ENCODE peak calls at places on chromosomes 16 and 17, in seven cellular contexts. V, Z, B, A, J, Q and K are unnamed samples.

GRCh38 chr16:2236362-2237075 is at the start of gene DNASE1L2:
- DNase-seq in B (peak; percentile 80), Q (no peak), A (no peak), J (no peak), Z (no peak), V (no peak), K (no peak)

GRCh38 chr16:85570213-85570734 is 42.8 kb upstream of the GSE1 start:
- DNase-seq in B (no peak), Z (no peak), Q (no peak), V (no peak), J (no peak), A (no peak), K (no peak)

GRCh38 chr17:19398301-19399181 is 11.6 kb upstream of the MFAP4 start:
- DNase-seq in J (peak; percentile 33), A (no peak), Q (no peak), B (no peak), V (no peak), Z (peak; percentile 63), K (no peak)

GRCh38 chr16:85552980-85553435 is 60.1 kb upstream of the GSE1 start:
- DNase-seq in B (peak; percentile 95), A (no peak), V (no peak), Q (no peak), J (no peak), Z (no peak), K (no peak)

GRCh38 chr16:21619765-21620462 is 20.5 kb downstream of the METTL9 start:
- DNase-seq in V (no peak), J (no peak), B (no peak), A (no peak), Q (no peak), Z (no peak), K (no peak)

GRCh38 chr17:37117743-37118142 is 169.0 kb downstream of the AATF start:
- DNase-seq in V (no peak), Q (no peak), A (no peak), Z (no peak), J (no peak), B (peak; percentile 44), K (no peak)

GRCh38 chr17:81002409-81003361 is 11.0 kb downstream of the CHMP6 start:
- DNase-seq in J (peak; percentile 78), Z (peak; percentile 88), B (no peak), Q (no peak), A (no peak), V (no peak), K (no peak)

GRCh38 chr17:64001763-64002529 is 3.8 kb downstream of the PRR29 start:
- DNase-seq in V (no peak), B (peak; percentile 1), J (no peak), A (no peak), Z (no peak), Q (no peak), K (no peak)

GRCh38 chr16:17194190-17194780 is 276.5 kb downstream of the XYLT1 start:
- DNase-seq in B (peak; percentile 82), V (peak; percentile 60), Q (peak; percentile 11), J (no peak), Z (peak; percentile 55), A (peak; percentile 41), K (peak; percentile 26)

GRCh38 chr17:44602390-44602789 is 45.1 kb downstream of the FZD2 start:
- DNase-seq in Z (no peak), V (no peak), B (no peak), Q (no peak), J (peak; percentile 13), A (no peak), K (no peak)

GRCh38 chr17:40622509-40622928 is 25.1 kb downstream of the SMARCE1 start:
- DNase-seq in Z (no peak), Q (no peak), V (no peak), B (no peak), A (no peak), J (no peak), K (no peak)

GRCh38 chr16:346587-346986 is 5.9 kb downstream of the AXIN1 start:
- DNase-seq in Z (peak; percentile 53), A (no peak), V (no peak), J (no peak), B (peak; percentile 1), Q (no peak), K (no peak)

GRCh38 chr17:46772013-46772878 is 46.2 kb downstream of the WNT3 start:
- DNase-seq in A (no peak), J (peak; percentile 62), Q (no peak), V (no peak), B (peak; percentile 74), Z (peak; percentile 70), K (peak; percentile 35)

GRCh38 chr16:57572978-57573733 is 30.7 kb downstream of the ADGRG5 start:
- DNase-seq in Q (no peak), Z (no peak), J (no peak), A (no peak), V (no peak), B (no peak), K (no peak)